ENCODE peak calls at places on chromosome 5, in seven cellular contexts. One of them, this sample, is unnamed.

GRCh38 chr5:139402561-139403158 is 1.2 kb downstream of the SPATA24 start:
- DNase-seq in HepG2: peak; percentile 49
- DNase-seq in SK-N-SH: no peak
- DNase-seq in HCT116: peak; percentile 19
- DNase-seq in K562: peak; percentile 70
- DNase-seq in GM12878: no peak
- DNase-seq in H1: peak; percentile 77
- DNase-seq in this sample: no peak

GRCh38 chr5:134438641-134439621 is 27.2 kb upstream of the CDKN2AIPNL start:
- DNase-seq in SK-N-SH: no peak
- DNase-seq in HCT116: no peak
- DNase-seq in H1: no peak
- DNase-seq in K562: no peak
- DNase-seq in GM12878: no peak
- DNase-seq in HepG2: peak; percentile 26
- DNase-seq in this sample: peak; percentile 97

GRCh38 chr5:42924226-42924625 is 112.5 kb upstream of the SELENOP start:
- DNase-seq in HepG2: no peak
- DNase-seq in K562: no peak
- DNase-seq in GM12878: no peak
- DNase-seq in HCT116: no peak
- DNase-seq in H1: no peak
- DNase-seq in SK-N-SH: no peak
- DNase-seq in this sample: no peak

GRCh38 chr5:142038735-142039134 is 25.9 kb upstream of the GNPDA1 start:
- DNase-seq in HCT116: no peak
- DNase-seq in GM12878: no peak
- DNase-seq in K562: no peak
- DNase-seq in HepG2: no peak
- DNase-seq in SK-N-SH: no peak
- DNase-seq in H1: no peak
- DNase-seq in this sample: no peak

GRCh38 chr5:65481635-65482271 is at the start of gene ADAMTS6:
- DNase-seq in SK-N-SH: peak; percentile 78
- DNase-seq in GM12878: peak; percentile 55
- DNase-seq in HCT116: peak; percentile 43
- DNase-seq in HepG2: peak; percentile 70
- DNase-seq in H1: peak; percentile 67
- DNase-seq in K562: peak; percentile 93
- DNase-seq in this sample: peak; percentile 59

GRCh38 chr5:128135286-128135685 is 51.7 kb downstream of the SLC12A2 start:
- DNase-seq in SK-N-SH: no peak
- DNase-seq in HepG2: no peak
- DNase-seq in H1: no peak
- DNase-seq in GM12878: no peak
- DNase-seq in HCT116: no peak
- DNase-seq in K562: no peak
- DNase-seq in this sample: no peak

GRCh38 chr5:130164966-130165365 is 260.7 kb downstream of the CHSY3 start:
- DNase-seq in GM12878: no peak
- DNase-seq in H1: no peak
- DNase-seq in HepG2: no peak
- DNase-seq in HCT116: no peak
- DNase-seq in K562: no peak
- DNase-seq in SK-N-SH: no peak
- DNase-seq in this sample: no peak

GRCh38 chr5:14171621-14172020 is 28.5 kb downstream of the TRIO start:
- DNase-seq in K562: no peak
- DNase-seq in HCT116: no peak
- DNase-seq in HepG2: peak; percentile 43
- DNase-seq in SK-N-SH: no peak
- DNase-seq in GM12878: no peak
- DNase-seq in H1: no peak
- DNase-seq in this sample: no peak

GRCh38 chr5:38621331-38621730 is 64.9 kb upstream of the LIFR start:
- DNase-seq in H1: no peak
- DNase-seq in GM12878: no peak
- DNase-seq in HepG2: no peak
- DNase-seq in HCT116: no peak
- DNase-seq in K562: no peak
- DNase-seq in SK-N-SH: no peak
- DNase-seq in this sample: no peak

GRCh38 chr5:109721741-109722140 is 32.0 kb downstream of the MAN2A1 start:
- DNase-seq in K562: no peak
- DNase-seq in HepG2: no peak
- DNase-seq in H1: no peak
- DNase-seq in HCT116: no peak
- DNase-seq in GM12878: no peak
- DNase-seq in SK-N-SH: no peak
- DNase-seq in this sample: no peak

GRCh38 chr5:168234133-168234532 is 57.3 kb upstream of the WWC1 start:
- DNase-seq in SK-N-SH: no peak
- DNase-seq in K562: no peak
- DNase-seq in H1: no peak
- DNase-seq in HepG2: no peak
- DNase-seq in HCT116: no peak
- DNase-seq in GM12878: no peak
- DNase-seq in this sample: no peak

GRCh38 chr5:1541662-1542008 is 17.9 kb upstream of the LPCAT1 start:
- DNase-seq in HCT116: no peak
- DNase-seq in HepG2: no peak
- DNase-seq in K562: no peak
- DNase-seq in GM12878: no peak
- DNase-seq in H1: no peak
- DNase-seq in SK-N-SH: no peak
- DNase-seq in this sample: no peak

GRCh38 chr5:142202282-142202681 is 93.7 kb downstream of the NDFIP1 start:
- DNase-seq in HepG2: no peak
- DNase-seq in HCT116: no peak
- DNase-seq in H1: no peak
- DNase-seq in SK-N-SH: no peak
- DNase-seq in GM12878: no peak
- DNase-seq in K562: no peak
- DNase-seq in this sample: no peak

GRCh38 chr5:121189569-121190305 is 661.9 kb upstream of the FTMT start:
- DNase-seq in HepG2: no peak
- DNase-seq in H1: no peak
- DNase-seq in K562: peak; percentile 19
- DNase-seq in GM12878: no peak
- DNase-seq in SK-N-SH: peak; percentile 6
- DNase-seq in HCT116: no peak
- DNase-seq in this sample: no peak

GRCh38 chr5:113562828-113563400 is 49.4 kb downstream of the YTHDC2 start:
- DNase-seq in GM12878: no peak
- DNase-seq in SK-N-SH: no peak
- DNase-seq in HCT116: no peak
- DNase-seq in H1: no peak
- DNase-seq in K562: no peak
- DNase-seq in HepG2: no peak
- DNase-seq in this sample: no peak

GRCh38 chr5:34511915-34512314 is 144.2 kb upstream of the RAI14 start:
- DNase-seq in H1: no peak
- DNase-seq in HepG2: no peak
- DNase-seq in GM12878: no peak
- DNase-seq in K562: no peak
- DNase-seq in HCT116: no peak
- DNase-seq in SK-N-SH: no peak
- DNase-seq in this sample: no peak

GRCh38 chr5:168796840-168797548 is 217.8 kb upstream of the PANK3 start:
- DNase-seq in HCT116: no peak
- DNase-seq in H1: no peak
- DNase-seq in HepG2: no peak
- DNase-seq in K562: no peak
- DNase-seq in SK-N-SH: no peak
- DNase-seq in GM12878: no peak
- DNase-seq in this sample: no peak

GRCh38 chr5:65663804-65664521 is 39.1 kb downstream of the SHLD3 start:
- DNase-seq in HCT116: peak; percentile 4
- DNase-seq in GM12878: no peak
- DNase-seq in SK-N-SH: peak; percentile 17
- DNase-seq in H1: no peak
- DNase-seq in HepG2: no peak
- DNase-seq in K562: no peak
- DNase-seq in this sample: peak; percentile 46

DNA sequence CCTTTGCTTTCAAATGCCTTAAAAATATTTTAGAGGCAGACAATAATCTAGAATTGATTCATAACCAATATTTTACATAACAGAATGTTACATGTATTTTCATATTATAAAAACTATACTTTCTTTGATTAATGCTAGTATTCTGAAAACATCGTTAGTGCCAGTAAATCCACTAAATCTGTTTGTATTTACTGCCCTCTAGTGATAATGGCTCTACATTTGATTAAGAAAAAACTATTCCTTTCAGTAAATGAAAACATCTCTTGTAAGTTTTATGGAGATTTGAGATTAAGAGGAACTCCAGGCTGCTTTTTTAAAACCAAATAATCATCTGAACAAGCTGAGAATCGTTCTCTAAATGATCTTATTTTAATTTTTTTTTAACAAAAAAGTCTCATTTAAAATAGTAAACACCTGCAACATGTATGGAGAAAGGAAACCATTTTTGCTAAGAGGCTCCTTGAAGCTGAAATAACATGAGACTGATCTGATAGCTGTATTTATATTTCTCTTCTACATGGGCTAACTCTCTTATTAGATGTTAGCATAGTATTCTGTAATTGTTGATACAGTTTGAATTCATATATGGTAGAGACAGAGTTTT is 424.7 kb downstream of the RAB3C start:
- DNase-seq in H1: no peak
- DNase-seq in HepG2: no peak
- DNase-seq in K562: peak; percentile 8
- DNase-seq in HCT116: peak; percentile 10
- DNase-seq in GM12878: no peak
- DNase-seq in SK-N-SH: peak; percentile 15
- DNase-seq in this sample: peak; percentile 35
- TF ChIP-seq JUND in H1: no peak
- TF ChIP-seq JUND in HepG2: no peak
- TF ChIP-seq JUND in K562: no peak
- TF ChIP-seq JUND in HCT116: no peak
- TF ChIP-seq JUND in GM12878: no peak
- TF ChIP-seq JUND in SK-N-SH: no peak
- TF ChIP-seq JUND in this sample: no peak

GRCh38 chr5:148632280-148632679 is 22.0 kb downstream of the HTR4 start:
- DNase-seq in H1: no peak
- DNase-seq in HepG2: no peak
- DNase-seq in GM12878: no peak
- DNase-seq in SK-N-SH: no peak
- DNase-seq in HCT116: no peak
- DNase-seq in K562: no peak
- DNase-seq in this sample: no peak

GRCh38 chr5:148636353-148636752 is 18.0 kb downstream of the HTR4 start:
- DNase-seq in HepG2: no peak
- DNase-seq in SK-N-SH: no peak
- DNase-seq in GM12878: no peak
- DNase-seq in H1: no peak
- DNase-seq in K562: no peak
- DNase-seq in HCT116: no peak
- DNase-seq in this sample: no peak

GRCh38 chr5:148635321-148636083 is 18.8 kb downstream of the HTR4 start:
- DNase-seq in HepG2: no peak
- DNase-seq in H1: no peak
- DNase-seq in K562: no peak
- DNase-seq in GM12878: no peak
- DNase-seq in HCT116: no peak
- DNase-seq in SK-N-SH: peak; percentile 62
- DNase-seq in this sample: no peak

GRCh38 chr5:148626986-148627385 is 27.3 kb downstream of the HTR4 start:
- DNase-seq in SK-N-SH: no peak
- DNase-seq in H1: no peak
- DNase-seq in K562: peak; percentile 38
- DNase-seq in HCT116: no peak
- DNase-seq in HepG2: no peak
- DNase-seq in GM12878: no peak
- DNase-seq in this sample: no peak

DNA sequence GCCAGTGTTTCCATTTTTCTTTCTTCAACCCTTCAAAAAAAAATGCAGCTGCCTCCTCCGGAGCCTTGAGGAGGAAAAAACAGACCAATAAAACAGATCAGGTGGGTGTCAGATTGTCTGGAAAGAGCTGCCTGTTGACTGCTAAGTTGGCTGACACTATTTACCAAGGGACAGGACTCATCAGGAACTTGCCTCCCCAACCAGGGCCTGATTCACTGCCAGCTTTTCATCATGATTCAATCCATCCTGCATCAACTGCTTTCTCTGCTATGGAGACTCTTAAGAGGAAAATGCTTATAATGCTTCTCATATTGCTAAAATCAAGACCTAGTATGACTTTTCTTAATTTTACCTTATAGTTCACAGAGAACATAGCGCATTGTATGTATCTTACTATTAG is 21.3 kb downstream of the HTR4 start:
- DNase-seq in SK-N-SH: no peak
- DNase-seq in GM12878: no peak
- DNase-seq in K562: no peak
- DNase-seq in H1: no peak
- DNase-seq in HCT116: no peak
- DNase-seq in HepG2: no peak
- DNase-seq in this sample: no peak
- TF ChIP-seq JUND in SK-N-SH: no peak
- TF ChIP-seq JUND in GM12878: no peak
- TF ChIP-seq JUND in K562: no peak
- TF ChIP-seq JUND in H1: no peak
- TF ChIP-seq JUND in HCT116: no peak
- TF ChIP-seq JUND in HepG2: no peak
- TF ChIP-seq JUND in this sample: no peak

GRCh38 chr5:91366571-91366970 is 16.5 kb downstream of the ARRDC3 start:
- DNase-seq in HCT116: no peak
- DNase-seq in H1: no peak
- DNase-seq in GM12878: no peak
- DNase-seq in K562: no peak
- DNase-seq in SK-N-SH: no peak
- DNase-seq in HepG2: no peak
- DNase-seq in this sample: no peak
- TF ChIP-seq JUND in HCT116: no peak
- TF ChIP-seq JUND in H1: no peak
- TF ChIP-seq JUND in GM12878: no peak
- TF ChIP-seq JUND in K562: no peak
- TF ChIP-seq JUND in SK-N-SH: no peak
- TF ChIP-seq JUND in HepG2: no peak
- TF ChIP-seq JUND in this sample: no peak

GRCh38 chr5:40166757-40167156 is 513.0 kb upstream of the PTGER4 start:
- DNase-seq in H1: no peak
- DNase-seq in HepG2: no peak
- DNase-seq in SK-N-SH: no peak
- DNase-seq in HCT116: no peak
- DNase-seq in GM12878: no peak
- DNase-seq in K562: no peak
- DNase-seq in this sample: no peak

GRCh38 chr5:40167283-40167682 is 512.4 kb upstream of the PTGER4 start:
- DNase-seq in HCT116: no peak
- DNase-seq in SK-N-SH: no peak
- DNase-seq in GM12878: no peak
- DNase-seq in HepG2: no peak
- DNase-seq in K562: no peak
- DNase-seq in H1: no peak
- DNase-seq in this sample: no peak

GRCh38 chr5:40172721-40173120 is 507.0 kb upstream of the PTGER4 start:
- DNase-seq in HCT116: no peak
- DNase-seq in GM12878: no peak
- DNase-seq in H1: no peak
- DNase-seq in K562: no peak
- DNase-seq in SK-N-SH: no peak
- DNase-seq in HepG2: no peak
- DNase-seq in this sample: peak; percentile 24

GRCh38 chr5:40165789-40166728 is 513.7 kb upstream of the PTGER4 start:
- DNase-seq in HCT116: no peak
- DNase-seq in HepG2: no peak
- DNase-seq in GM12878: no peak
- DNase-seq in SK-N-SH: no peak
- DNase-seq in K562: no peak
- DNase-seq in H1: no peak
- DNase-seq in this sample: peak; percentile 76

GRCh38 chr5:40171971-40172370 is 507.7 kb upstream of the PTGER4 start:
- DNase-seq in HCT116: no peak
- DNase-seq in H1: no peak
- DNase-seq in HepG2: no peak
- DNase-seq in GM12878: no peak
- DNase-seq in K562: no peak
- DNase-seq in SK-N-SH: no peak
- DNase-seq in this sample: no peak
- TF ChIP-seq JUND in HCT116: no peak
- TF ChIP-seq JUND in H1: no peak
- TF ChIP-seq JUND in HepG2: no peak
- TF ChIP-seq JUND in GM12878: no peak
- TF ChIP-seq JUND in K562: no peak
- TF ChIP-seq JUND in SK-N-SH: no peak
- TF ChIP-seq JUND in this sample: no peak

This sample was measured in T47D.